ENCODE peak calls at places on chromosomes 6 and 20, in six cellular contexts. One of them, this sample, is unnamed.

GRCh38 chr20:38514947-38515346 is 42.3 kb downstream of the RALGAPB start:
- DNase-seq in MM.1S: no peak
- DNase-seq in neural progenitor cell: no peak
- DNase-seq in kidney: no peak
- DNase-seq in mammary epithelial cell: no peak
- DNase-seq in fibroblast of lung: no peak
- DNase-seq in this sample: no peak

GRCh38 chr6:582370-582769 is 74.5 kb downstream of the HUS1B start:
- DNase-seq in neural progenitor cell: peak; percentile 77
- DNase-seq in MM.1S: no peak
- DNase-seq in kidney: no peak
- DNase-seq in fibroblast of lung: peak; percentile 73
- DNase-seq in mammary epithelial cell: no peak
- DNase-seq in this sample: no peak

GRCh38 chr6:167766986-167767714 is 59.6 kb upstream of the AFDN start:
- DNase-seq in fibroblast of lung: no peak
- DNase-seq in kidney: no peak
- DNase-seq in MM.1S: no peak
- DNase-seq in mammary epithelial cell: no peak
- DNase-seq in neural progenitor cell: no peak
- DNase-seq in this sample: no peak

GRCh38 chr20:17761612-17762011 is 61.8 kb downstream of the BANF2 start:
- DNase-seq in fibroblast of lung: no peak
- DNase-seq in neural progenitor cell: peak; percentile 22
- DNase-seq in kidney: no peak
- DNase-seq in mammary epithelial cell: no peak
- DNase-seq in MM.1S: no peak
- DNase-seq in this sample: no peak

GRCh38 chr20:53570446-53571276 is 23.0 kb downstream of the ZNF217 start:
- DNase-seq in fibroblast of lung: peak; percentile 51
- DNase-seq in MM.1S: no peak
- DNase-seq in kidney: no peak
- DNase-seq in neural progenitor cell: no peak
- DNase-seq in mammary epithelial cell: no peak
- DNase-seq in this sample: no peak

GRCh38 chr6:63764318-63764916 is 128.8 kb downstream of the PHF3 start:
- DNase-seq in neural progenitor cell: peak; percentile 56
- DNase-seq in mammary epithelial cell: no peak
- DNase-seq in kidney: no peak
- DNase-seq in MM.1S: peak; percentile 53
- DNase-seq in fibroblast of lung: peak; percentile 18
- DNase-seq in this sample: no peak

GRCh38 chr6:107690546-107690863 is 133.6 kb downstream of the SCML4 start:
- DNase-seq in mammary epithelial cell: no peak
- DNase-seq in fibroblast of lung: no peak
- DNase-seq in neural progenitor cell: no peak
- DNase-seq in MM.1S: no peak
- DNase-seq in kidney: no peak
- DNase-seq in this sample: no peak

GRCh38 chr6:125503181-125503580 is 201.4 kb upstream of the HDDC2 start:
- DNase-seq in fibroblast of lung: no peak
- DNase-seq in mammary epithelial cell: no peak
- DNase-seq in kidney: no peak
- DNase-seq in MM.1S: no peak
- DNase-seq in neural progenitor cell: no peak
- DNase-seq in this sample: no peak

GRCh38 chr6:149443411-149444181 is 41.2 kb downstream of the ZC3H12D start:
- DNase-seq in fibroblast of lung: peak; percentile 34
- DNase-seq in mammary epithelial cell: no peak
- DNase-seq in neural progenitor cell: no peak
- DNase-seq in kidney: no peak
- DNase-seq in MM.1S: no peak
- DNase-seq in this sample: no peak

GRCh38 chr6:150372051-150372450 is 3.2 kb downstream of the IYD start:
- DNase-seq in MM.1S: no peak
- DNase-seq in fibroblast of lung: peak; percentile 53
- DNase-seq in kidney: no peak
- DNase-seq in mammary epithelial cell: no peak
- DNase-seq in neural progenitor cell: no peak
- DNase-seq in this sample: no peak

GRCh38 chr20:40331699-40332098 is 357.3 kb downstream of the MAFB start:
- DNase-seq in MM.1S: no peak
- DNase-seq in kidney: no peak
- DNase-seq in fibroblast of lung: no peak
- DNase-seq in mammary epithelial cell: no peak
- DNase-seq in neural progenitor cell: no peak
- DNase-seq in this sample: peak; percentile 22

GRCh38 chr20:4869290-4870193 is 131.8 kb downstream of the SLC23A2 start:
- DNase-seq in mammary epithelial cell: no peak
- DNase-seq in kidney: no peak
- DNase-seq in neural progenitor cell: no peak
- DNase-seq in fibroblast of lung: peak; percentile 13
- DNase-seq in MM.1S: no peak
- DNase-seq in this sample: peak; percentile 48

GRCh38 chr6:44100088-44100550 is 27.1 kb downstream of the MRPL14 start:
- DNase-seq in mammary epithelial cell: no peak
- DNase-seq in kidney: no peak
- DNase-seq in neural progenitor cell: peak; percentile 50
- DNase-seq in fibroblast of lung: peak; percentile 20
- DNase-seq in MM.1S: peak; percentile 55
- DNase-seq in this sample: no peak

GRCh38 chr20:59495894-59496510 is 108.3 kb upstream of the PHACTR3 start:
- DNase-seq in fibroblast of lung: peak; percentile 39
- DNase-seq in neural progenitor cell: peak; percentile 88
- DNase-seq in mammary epithelial cell: peak; percentile 32
- DNase-seq in kidney: peak; percentile 82
- DNase-seq in MM.1S: peak; percentile 64
- DNase-seq in this sample: peak; percentile 60

GRCh38 chr6:44176935-44177509 is 18.4 kb downstream of the CAPN11 start:
- DNase-seq in mammary epithelial cell: no peak
- DNase-seq in MM.1S: no peak
- DNase-seq in fibroblast of lung: no peak
- DNase-seq in neural progenitor cell: no peak
- DNase-seq in kidney: no peak
- DNase-seq in this sample: no peak

GRCh38 chr6:133447924-133448323 is 206.8 kb downstream of the EYA4 start:
- DNase-seq in MM.1S: no peak
- DNase-seq in neural progenitor cell: no peak
- DNase-seq in fibroblast of lung: peak; percentile 27
- DNase-seq in mammary epithelial cell: peak; percentile 1
- DNase-seq in kidney: no peak
- DNase-seq in this sample: no peak

GRCh38 chr6:134303903-134304302 is 14.0 kb downstream of the SGK1 start:
- DNase-seq in fibroblast of lung: no peak
- DNase-seq in kidney: no peak
- DNase-seq in neural progenitor cell: no peak
- DNase-seq in mammary epithelial cell: no peak
- DNase-seq in MM.1S: no peak
- DNase-seq in this sample: no peak

GRCh38 chr6:20476501-20477043 is 57.7 kb upstream of the CDKAL1 start:
- DNase-seq in fibroblast of lung: no peak
- DNase-seq in kidney: no peak
- DNase-seq in mammary epithelial cell: no peak
- DNase-seq in neural progenitor cell: no peak
- DNase-seq in MM.1S: no peak
- DNase-seq in this sample: no peak

GRCh38 chr6:15249371-15250019 is 3.6 kb downstream of the JARID2 start:
- DNase-seq in MM.1S: no peak
- DNase-seq in kidney: no peak
- DNase-seq in mammary epithelial cell: no peak
- DNase-seq in fibroblast of lung: no peak
- DNase-seq in neural progenitor cell: peak; percentile 23
- DNase-seq in this sample: no peak

GRCh38 chr6:137471497-137471896 is 22.7 kb downstream of the OLIG3 start:
- DNase-seq in MM.1S: no peak
- DNase-seq in fibroblast of lung: no peak
- DNase-seq in kidney: no peak
- DNase-seq in neural progenitor cell: no peak
- DNase-seq in mammary epithelial cell: no peak
- DNase-seq in this sample: no peak

GRCh38 chr6:54234539-54234938 is 73.7 kb upstream of the TINAG start:
- DNase-seq in kidney: no peak
- DNase-seq in fibroblast of lung: no peak
- DNase-seq in MM.1S: no peak
- DNase-seq in neural progenitor cell: no peak
- DNase-seq in mammary epithelial cell: no peak
- DNase-seq in this sample: no peak

GRCh38 chr6:106514281-106514885 is 114.9 kb downstream of the RTN4IP1 start:
- DNase-seq in kidney: no peak
- DNase-seq in MM.1S: no peak
- DNase-seq in mammary epithelial cell: peak; percentile 40
- DNase-seq in neural progenitor cell: no peak
- DNase-seq in fibroblast of lung: no peak
- DNase-seq in this sample: no peak

GRCh38 chr6:145076110-145076841 is 659.0 kb downstream of the EPM2A start:
- DNase-seq in kidney: peak; percentile 42
- DNase-seq in neural progenitor cell: no peak
- DNase-seq in MM.1S: no peak
- DNase-seq in fibroblast of lung: no peak
- DNase-seq in mammary epithelial cell: no peak
- DNase-seq in this sample: no peak

GRCh38 chr6:168968228-168968627 is 285.4 kb downstream of the THBS2 start:
- DNase-seq in neural progenitor cell: peak; percentile 7
- DNase-seq in kidney: peak; percentile 73
- DNase-seq in fibroblast of lung: peak; percentile 91
- DNase-seq in MM.1S: peak; percentile 73
- DNase-seq in mammary epithelial cell: peak; percentile 28
- DNase-seq in this sample: peak; percentile 23

GRCh38 chr20:48102821-48103635 is 317.7 kb upstream of the SULF2 start:
- DNase-seq in MM.1S: no peak
- DNase-seq in neural progenitor cell: no peak
- DNase-seq in fibroblast of lung: peak; percentile 82
- DNase-seq in mammary epithelial cell: no peak
- DNase-seq in kidney: no peak
- DNase-seq in this sample: no peak

GRCh38 chr6:29602564-29603361 is 17.8 kb downstream of the OR2H2 start:
- DNase-seq in neural progenitor cell: peak; percentile 85
- DNase-seq in mammary epithelial cell: no peak
- DNase-seq in fibroblast of lung: peak; percentile 16
- DNase-seq in kidney: no peak
- DNase-seq in MM.1S: peak; percentile 12
- DNase-seq in this sample: no peak

GRCh38 chr6:105045546-105045945 is 88.6 kb downstream of the LIN28B start:
- DNase-seq in kidney: no peak
- DNase-seq in neural progenitor cell: no peak
- DNase-seq in mammary epithelial cell: peak; percentile 41
- DNase-seq in MM.1S: no peak
- DNase-seq in fibroblast of lung: peak; percentile 82
- DNase-seq in this sample: no peak

GRCh38 chr6:105678516-105678915 is 275.6 kb upstream of the PREP start:
- DNase-seq in neural progenitor cell: no peak
- DNase-seq in MM.1S: no peak
- DNase-seq in fibroblast of lung: peak; percentile 20
- DNase-seq in kidney: no peak
- DNase-seq in mammary epithelial cell: no peak
- DNase-seq in this sample: no peak

GRCh38 chr6:89297695-89298351 is 17.3 kb downstream of the GABRR2 start:
- DNase-seq in fibroblast of lung: peak; percentile 99
- DNase-seq in neural progenitor cell: peak; percentile 47
- DNase-seq in kidney: no peak
- DNase-seq in MM.1S: peak; percentile 94
- DNase-seq in mammary epithelial cell: peak; percentile 95
- DNase-seq in this sample: no peak

DNA sequence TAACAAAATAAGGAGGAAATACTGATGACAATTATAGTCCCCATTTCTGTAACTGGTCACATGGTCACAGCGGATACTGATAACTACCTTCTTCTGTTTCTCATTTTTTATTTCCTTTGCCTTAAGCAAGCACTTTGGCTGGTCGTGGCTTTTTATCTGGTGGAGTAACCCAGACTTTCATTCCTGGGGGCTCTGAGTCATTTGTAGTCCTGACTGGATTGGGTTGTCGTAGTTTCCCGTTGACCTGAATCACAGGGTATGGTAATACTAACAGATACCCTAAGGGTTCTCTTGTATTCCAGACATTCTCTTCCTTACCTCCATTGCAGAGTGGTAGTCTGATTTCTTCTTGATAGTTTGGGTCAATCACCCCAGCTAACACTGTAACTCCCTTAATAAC is 500.3 kb upstream of the ADGRB3 start:
- DNase-seq in neural progenitor cell: no peak
- DNase-seq in mammary epithelial cell: no peak
- DNase-seq in kidney: no peak
- DNase-seq in MM.1S: no peak
- DNase-seq in fibroblast of lung: peak; percentile 50
- DNase-seq in this sample: no peak
- H3K9ac ChIP-seq in neural progenitor cell: no peak overlapping the region
- H3K9ac ChIP-seq in mammary epithelial cell: no peak overlapping the region
- H3K9ac ChIP-seq in kidney: no peak overlapping the region
- H3K9ac ChIP-seq in MM.1S: no peak overlapping the region
- H3K9ac ChIP-seq in fibroblast of lung: no peak overlapping the region
- H3K9ac ChIP-seq in this sample: no peak overlapping the region

GRCh38 chr20:56412473-56412790 is 372 bp downstream of the CASS4 start:
- DNase-seq in fibroblast of lung: no peak
- DNase-seq in kidney: no peak
- DNase-seq in mammary epithelial cell: no peak
- DNase-seq in MM.1S: no peak
- DNase-seq in neural progenitor cell: no peak
- DNase-seq in this sample: no peak
- H3K4me3 ChIP-seq in fibroblast of lung: peak overlapping the region; percentile 67
- H3K4me3 ChIP-seq in kidney: peak overlapping the region; percentile 40
- H3K4me3 ChIP-seq in mammary epithelial cell: no peak overlapping the region
- H3K4me3 ChIP-seq in MM.1S: no peak overlapping the region
- H3K4me3 ChIP-seq in neural progenitor cell: no peak overlapping the region
- H3K4me3 ChIP-seq in this sample: no peak overlapping the region

DNA sequence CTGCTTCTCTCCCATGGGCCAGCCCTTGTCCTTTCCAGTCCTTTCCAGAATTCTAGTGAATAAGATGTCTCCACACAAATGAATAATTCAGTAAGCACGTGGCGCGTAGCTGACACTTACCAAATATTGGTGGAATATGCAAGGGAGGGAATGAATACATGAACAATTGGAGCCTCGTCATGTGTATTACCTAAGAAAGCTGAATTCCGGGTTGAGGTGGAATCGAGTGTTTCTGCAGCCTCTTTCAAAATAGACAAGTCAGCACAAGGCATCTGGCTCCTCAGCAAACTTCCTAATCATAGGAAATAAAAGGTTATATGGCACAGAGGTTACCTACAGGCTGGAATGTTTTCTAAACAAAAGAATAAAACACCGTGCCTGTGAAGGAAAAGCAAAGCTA is 47.0 kb upstream of the NT5E start:
- DNase-seq in fibroblast of lung: no peak
- DNase-seq in mammary epithelial cell: peak; percentile 79
- DNase-seq in neural progenitor cell: no peak
- DNase-seq in MM.1S: no peak
- DNase-seq in kidney: no peak
- DNase-seq in this sample: no peak
- H3K9ac ChIP-seq in fibroblast of lung: no peak overlapping the region
- H3K9ac ChIP-seq in mammary epithelial cell: peak overlapping the region; percentile 80
- H3K9ac ChIP-seq in neural progenitor cell: no peak overlapping the region
- H3K9ac ChIP-seq in MM.1S: no peak overlapping the region
- H3K9ac ChIP-seq in kidney: no peak overlapping the region
- H3K9ac ChIP-seq in this sample: peak overlapping the region; percentile 4

GRCh38 chr6:10418862-10419748 is 4.2 kb upstream of the TFAP2A start:
- DNase-seq in neural progenitor cell: peak; percentile 57
- DNase-seq in MM.1S: no peak
- DNase-seq in kidney: peak; percentile 76
- DNase-seq in fibroblast of lung: peak; percentile 65
- DNase-seq in mammary epithelial cell: peak; percentile 95
- DNase-seq in this sample: no peak
- H3K4me3 ChIP-seq in neural progenitor cell: peak overlapping the region; percentile 33
- H3K4me3 ChIP-seq in MM.1S: peak overlapping the region; percentile 43
- H3K4me3 ChIP-seq in kidney: peak overlapping the region; percentile 47
- H3K4me3 ChIP-seq in fibroblast of lung: no peak overlapping the region
- H3K4me3 ChIP-seq in mammary epithelial cell: peak overlapping the region; percentile 96
- H3K4me3 ChIP-seq in this sample: no peak overlapping the region

This sample was measured in colonic mucosa.